ENCODE peak calls at places on chromosomes 4 and X, in five cellular contexts. V is H7; Q is Jurkat, Clone E6-1; G is GM12865; W is upper lobe of left lung. P is an unnamed sample.

GRCh38 chr4:156193116-156193515 is 239.4 kb upstream of the CTSO start:
- DNase-seq in V (no peak), Q (no peak), G (no peak), W (no peak), P (no peak)

GRCh38 chr4:122341906-122342305 is 36.9 kb upstream of the ADAD1 start:
- DNase-seq in V (no peak), Q (no peak), G (no peak), W (no peak), P (peak; percentile 50)

GRCh38 chr4:105741548-105741947 is 33.0 kb downstream of the GSTCD start:
- DNase-seq in V (no peak), Q (no peak), G (no peak), W (no peak), P (no peak)

GRCh38 chr4:88147799-88148217 is 10.6 kb downstream of the ABCG2 start:
- DNase-seq in V (no peak), Q (no peak), G (no peak), W (no peak), P (no peak)

GRCh38 chr4:173057906-173058305 is 110.7 kb upstream of the GALNT7 start:
- DNase-seq in V (no peak), Q (no peak), G (no peak), W (no peak), P (no peak)

GRCh38 chrX:10158279-10158939 is 1.6 kb downstream of the CLCN4 start:
- DNase-seq in V (peak; percentile 84), Q (no peak), G (no peak), W (no peak), P (no peak)

GRCh38 chr4:113673450-113673849 is 88.1 kb downstream of the CAMK2D start:
- DNase-seq in V (peak; percentile 6), Q (no peak), G (peak; percentile 37), W (no peak), P (no peak)

GRCh38 chr4:129246850-129247542 is 151.0 kb downstream of the C4orf33 start:
- DNase-seq in V (no peak), Q (no peak), G (no peak), W (no peak), P (no peak)

GRCh38 chrX:121000589-121000988 is 15.0 kb upstream of the CT47A1 start:
- DNase-seq in V (peak; percentile 23), Q (peak; percentile 10), G (peak; percentile 37), W (no peak), P (no peak)

GRCh38 chr4:42865572-42866189 is 26.8 kb upstream of the GRXCR1 start:
- DNase-seq in V (peak; percentile 14), Q (peak; percentile 42), G (peak; percentile 62), W (peak; percentile 37), P (no peak)

GRCh38 chr4:182145360-182145905 is 97.8 kb upstream of the TENM3 start:
- DNase-seq in V (no peak), Q (no peak), G (no peak), W (no peak), P (no peak)
- H3K4me3 ChIP-seq in V (peak overlapping the region; percentile 84), Q (no peak overlapping the region), G (peak overlapping the region; percentile 47), W (no peak overlapping the region), P (peak overlapping the region; percentile 81)

GRCh38 chrX:154022108-154022507 is 2.4 kb upstream of the IRAK1 start:
- DNase-seq in V (peak; percentile 49), Q (no peak), G (no peak), W (no peak), P (no peak)

GRCh38 chrX:154022716-154023115 is 3.0 kb upstream of the IRAK1 start:
- DNase-seq in V (peak; percentile 33), Q (no peak), G (no peak), W (no peak), P (no peak)

GRCh38 chrX:154019633-154020499 is at the start of gene IRAK1:
- DNase-seq in V (peak; percentile 89), Q (no peak), G (peak; percentile 69), W (peak; percentile 59), P (no peak)

GRCh38 chrX:154020500-154021115 is 906 bp upstream of the IRAK1 start:
- DNase-seq in V (no peak), Q (no peak), G (no peak), W (no peak), P (no peak)

GRCh38 chrX:154021131-154021611 is 1.5 kb upstream of the IRAK1 start:
- DNase-seq in V (peak; percentile 43), Q (no peak), G (peak; percentile 35), W (no peak), P (no peak)
- H3K4me3 ChIP-seq in V (no peak overlapping the region), Q (peak overlapping the region; percentile 69), G (peak overlapping the region; percentile 65), W (no peak overlapping the region), P (no peak overlapping the region)

GRCh38 chrX:37781808-37782207 is 1.9 kb downstream of the CYBB start:
- DNase-seq in V (no peak), Q (no peak), G (no peak), W (no peak), P (no peak)
- H3K4me3 ChIP-seq in V (no peak overlapping the region), Q (no peak overlapping the region), G (peak overlapping the region; percentile 74), W (no peak overlapping the region), P (no peak overlapping the region)

GRCh38 chrX:131826572-131826971 is 196.5 kb upstream of the STK26 start:
- DNase-seq in V (no peak), Q (no peak), G (no peak), W (no peak), P (no peak)

GRCh38 chrX:131828482-131828881 is 194.6 kb upstream of the STK26 start:
- DNase-seq in V (no peak), Q (no peak), G (no peak), W (no peak), P (no peak)

GRCh38 chrX:131830400-131831184 is 192.5 kb upstream of the STK26 start:
- DNase-seq in V (peak; percentile 52), Q (no peak), G (no peak), W (peak; percentile 66), P (no peak)

GRCh38 chrX:131827935-131828334 is 195.2 kb upstream of the STK26 start:
- DNase-seq in V (peak; percentile 59), Q (peak; percentile 25), G (peak; percentile 58), W (no peak), P (no peak)

DNA sequence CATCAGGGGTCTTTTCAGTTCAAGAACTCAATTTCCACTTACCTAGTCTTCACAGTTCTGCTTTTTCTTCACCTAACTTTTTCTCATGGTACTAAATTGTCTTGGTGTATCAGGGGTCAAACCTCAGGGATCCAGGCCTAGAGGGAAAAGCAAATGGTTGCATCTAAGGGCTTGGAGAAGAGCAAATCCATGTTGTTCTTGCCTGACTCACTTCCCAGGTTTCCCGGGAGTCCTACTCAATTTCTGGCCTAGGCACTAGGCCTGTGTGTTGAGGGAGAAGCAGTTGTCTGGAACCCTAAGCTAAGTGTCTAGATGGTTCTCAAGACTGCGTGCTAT is 191.9 kb upstream of the STK26 start:
- DNase-seq in V (no peak), Q (no peak), G (no peak), W (no peak), P (no peak)
- H3K4me3 ChIP-seq in V (peak overlapping the region; percentile 69), Q (no peak overlapping the region), G (no peak overlapping the region), W (peak overlapping the region; percentile 7), P (no peak overlapping the region)

DNA sequence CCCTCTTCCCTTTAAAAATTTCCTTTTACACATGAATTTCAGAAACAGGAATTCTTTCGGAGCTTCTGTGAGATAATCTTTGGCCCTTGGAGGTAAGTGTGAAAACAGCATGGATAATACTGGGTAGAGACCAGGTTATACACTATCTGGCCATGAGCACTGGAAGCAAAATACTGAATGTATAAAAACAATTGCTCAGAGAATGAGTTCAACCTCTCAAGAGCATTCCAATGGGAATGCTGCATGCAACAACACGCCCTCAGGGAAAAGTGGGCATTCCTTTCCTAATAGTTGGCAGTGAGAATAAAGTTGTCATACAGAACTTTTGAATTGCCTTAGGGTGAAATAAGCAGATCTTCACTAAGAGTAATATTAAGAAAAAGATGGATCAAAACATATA is 574.8 kb upstream of the DIPK2B start:
- DNase-seq in V (no peak), Q (no peak), G (no peak), W (no peak), P (no peak)
- H3K4me3 ChIP-seq in V (no peak overlapping the region), Q (no peak overlapping the region), G (no peak overlapping the region), W (no peak overlapping the region), P (no peak overlapping the region)